ENCODE peak calls at places on chromosomes 6 and 20, in six cellular contexts. One of them, this sample, is unnamed.

GRCh38 chr6:17347012-17347411 is 46.4 kb upstream of the CAP2 start:
- DNase-seq in astrocyte of the spinal cord: no peak
- DNase-seq in pancreas: no peak
- DNase-seq in colonic mucosa: no peak
- DNase-seq in AG04449: no peak
- DNase-seq in breast epithelium: no peak
- DNase-seq in this sample: no peak

GRCh38 chr20:41213150-41213820 is 75.9 kb downstream of the PLCG1 start:
- DNase-seq in astrocyte of the spinal cord: peak
- DNase-seq in pancreas: no peak
- DNase-seq in colonic mucosa: no peak
- DNase-seq in AG04449: no peak
- DNase-seq in breast epithelium: no peak
- DNase-seq in this sample: no peak

GRCh38 chr6:111724505-111724904 is 118.8 kb upstream of the TRAF3IP2 start:
- DNase-seq in astrocyte of the spinal cord: no peak
- DNase-seq in pancreas: no peak
- DNase-seq in colonic mucosa: no peak
- DNase-seq in AG04449: no peak
- DNase-seq in breast epithelium: no peak
- DNase-seq in this sample: no peak

GRCh38 chr6:32922083-32922482 is 18.7 kb downstream of the HLA-DMB start:
- DNase-seq in astrocyte of the spinal cord: no peak
- DNase-seq in pancreas: no peak
- DNase-seq in colonic mucosa: no peak
- DNase-seq in AG04449: no peak
- DNase-seq in breast epithelium: no peak
- DNase-seq in this sample: no peak

GRCh38 chr6:107740496-107741190 is 83.5 kb downstream of the SCML4 start:
- DNase-seq in astrocyte of the spinal cord: no peak
- DNase-seq in pancreas: no peak
- DNase-seq in colonic mucosa: peak
- DNase-seq in AG04449: no peak
- DNase-seq in breast epithelium: no peak
- DNase-seq in this sample: no peak

GRCh38 chr20:52192296-52193007 is 873 bp upstream of the ZFP64 start:
- DNase-seq in astrocyte of the spinal cord: peak
- DNase-seq in pancreas: peak
- DNase-seq in colonic mucosa: no peak
- DNase-seq in AG04449: no peak
- DNase-seq in breast epithelium: no peak
- DNase-seq in this sample: no peak

GRCh38 chr6:39322306-39322850 is at the start of gene KCNK16:
- DNase-seq in astrocyte of the spinal cord: no peak
- DNase-seq in pancreas: no peak
- DNase-seq in colonic mucosa: no peak
- DNase-seq in AG04449: no peak
- DNase-seq in breast epithelium: no peak
- DNase-seq in this sample: no peak

GRCh38 chr20:63863798-63864544 is 1.1 kb upstream of the TPD52L2 start:
- DNase-seq in astrocyte of the spinal cord: peak
- DNase-seq in pancreas: peak
- DNase-seq in colonic mucosa: peak
- DNase-seq in AG04449: no peak
- DNase-seq in breast epithelium: peak
- DNase-seq in this sample: peak

GRCh38 chr20:34600892-34601653 is 42.6 kb downstream of the MAP1LC3A start:
- DNase-seq in astrocyte of the spinal cord: no peak
- DNase-seq in pancreas: no peak
- DNase-seq in colonic mucosa: no peak
- DNase-seq in AG04449: no peak
- DNase-seq in breast epithelium: no peak
- DNase-seq in this sample: no peak

GRCh38 chr6:160167547-160168391 is 46.2 kb downstream of the SLC22A1 start:
- DNase-seq in astrocyte of the spinal cord: no peak
- DNase-seq in pancreas: no peak
- DNase-seq in colonic mucosa: peak
- DNase-seq in AG04449: no peak
- DNase-seq in breast epithelium: no peak
- DNase-seq in this sample: no peak

GRCh38 chr6:35718911-35719381 is 17.9 kb upstream of the ARMC12 start:
- DNase-seq in astrocyte of the spinal cord: peak
- DNase-seq in pancreas: no peak
- DNase-seq in colonic mucosa: no peak
- DNase-seq in AG04449: no peak
- DNase-seq in breast epithelium: no peak
- DNase-seq in this sample: no peak

GRCh38 chr20:56445540-56445939 is 22.9 kb upstream of the RTF2 start:
- DNase-seq in astrocyte of the spinal cord: no peak
- DNase-seq in pancreas: no peak
- DNase-seq in colonic mucosa: no peak
- DNase-seq in AG04449: no peak
- DNase-seq in breast epithelium: no peak
- DNase-seq in this sample: no peak

GRCh38 chr6:26249709-26249958 is 115.4 kb upstream of the BTN3A2 start:
- DNase-seq in astrocyte of the spinal cord: peak
- DNase-seq in pancreas: no peak
- DNase-seq in colonic mucosa: peak
- DNase-seq in AG04449: no peak
- DNase-seq in breast epithelium: no peak
- DNase-seq in this sample: no peak

GRCh38 chr6:169240125-169240524 is 13.5 kb downstream of the THBS2 start:
- DNase-seq in astrocyte of the spinal cord: no peak
- DNase-seq in pancreas: no peak
- DNase-seq in colonic mucosa: no peak
- DNase-seq in AG04449: no peak
- DNase-seq in breast epithelium: peak
- DNase-seq in this sample: no peak

GRCh38 chr6:26575494-26575939 is 21.2 kb upstream of the ABT1 start:
- DNase-seq in astrocyte of the spinal cord: peak
- DNase-seq in pancreas: no peak
- DNase-seq in colonic mucosa: no peak
- DNase-seq in AG04449: no peak
- DNase-seq in breast epithelium: no peak
- DNase-seq in this sample: no peak

GRCh38 chr6:1310628-1311399 is 1.1 kb upstream of the FOXQ1 start:
- DNase-seq in astrocyte of the spinal cord: no peak
- DNase-seq in pancreas: peak
- DNase-seq in colonic mucosa: peak
- DNase-seq in AG04449: no peak
- DNase-seq in breast epithelium: peak
- DNase-seq in this sample: no peak

GRCh38 chr20:31720486-31721407 is 1.9 kb downstream of the BCL2L1 start:
- DNase-seq in astrocyte of the spinal cord: no peak
- DNase-seq in pancreas: no peak
- DNase-seq in colonic mucosa: peak
- DNase-seq in AG04449: no peak
- DNase-seq in breast epithelium: no peak
- DNase-seq in this sample: peak

GRCh38 chr6:43455034-43455747 is at the start of gene DLK2:
- DNase-seq in astrocyte of the spinal cord: no peak
- DNase-seq in pancreas: no peak
- DNase-seq in colonic mucosa: no peak
- DNase-seq in AG04449: no peak
- DNase-seq in breast epithelium: no peak
- DNase-seq in this sample: no peak

GRCh38 chr6:163001341-163001740 is 273.6 kb downstream of the PACRG start:
- DNase-seq in astrocyte of the spinal cord: peak
- DNase-seq in pancreas: no peak
- DNase-seq in colonic mucosa: no peak
- DNase-seq in AG04449: no peak
- DNase-seq in breast epithelium: no peak
- DNase-seq in this sample: no peak

GRCh38 chr6:107657755-107658461 is 166.2 kb downstream of the SCML4 start:
- DNase-seq in astrocyte of the spinal cord: peak
- DNase-seq in pancreas: peak
- DNase-seq in colonic mucosa: peak
- DNase-seq in AG04449: no peak
- DNase-seq in breast epithelium: no peak
- DNase-seq in this sample: no peak

GRCh38 chr6:32982084-32982701 is 13.8 kb downstream of the BRD2 start:
- DNase-seq in astrocyte of the spinal cord: no peak
- DNase-seq in pancreas: no peak
- DNase-seq in colonic mucosa: no peak
- DNase-seq in AG04449: no peak
- DNase-seq in breast epithelium: no peak
- DNase-seq in this sample: no peak

GRCh38 chr20:61161649-61162210 is 90.3 kb upstream of the CDH4 start:
- DNase-seq in astrocyte of the spinal cord: no peak
- DNase-seq in pancreas: no peak
- DNase-seq in colonic mucosa: no peak
- DNase-seq in AG04449: no peak
- DNase-seq in breast epithelium: no peak
- DNase-seq in this sample: peak

GRCh38 chr6:97978855-97979271 is 695.8 kb upstream of the MMS22L start:
- DNase-seq in astrocyte of the spinal cord: no peak
- DNase-seq in pancreas: no peak
- DNase-seq in colonic mucosa: no peak
- DNase-seq in AG04449: no peak
- DNase-seq in breast epithelium: no peak
- DNase-seq in this sample: peak

GRCh38 chr20:57513199-57513598 is 11.7 kb downstream of the CTCFL start:
- DNase-seq in astrocyte of the spinal cord: peak
- DNase-seq in pancreas: no peak
- DNase-seq in colonic mucosa: no peak
- DNase-seq in AG04449: no peak
- DNase-seq in breast epithelium: no peak
- DNase-seq in this sample: no peak

GRCh38 chr20:62967628-62968351 is 15.3 kb downstream of the SLC17A9 start:
- DNase-seq in astrocyte of the spinal cord: no peak
- DNase-seq in pancreas: no peak
- DNase-seq in colonic mucosa: no peak
- DNase-seq in AG04449: no peak
- DNase-seq in breast epithelium: no peak
- DNase-seq in this sample: no peak

GRCh38 chr20:45052698-45053440 is 48.1 kb downstream of the KCNS1 start:
- DNase-seq in astrocyte of the spinal cord: peak
- DNase-seq in pancreas: no peak
- DNase-seq in colonic mucosa: no peak
- DNase-seq in AG04449: peak
- DNase-seq in breast epithelium: no peak
- DNase-seq in this sample: no peak

GRCh38 chr6:32799168-32799567 is 17.6 kb downstream of the HLA-DOB start:
- DNase-seq in astrocyte of the spinal cord: no peak
- DNase-seq in pancreas: no peak
- DNase-seq in colonic mucosa: no peak
- DNase-seq in AG04449: no peak
- DNase-seq in breast epithelium: no peak
- DNase-seq in this sample: no peak

DNA sequence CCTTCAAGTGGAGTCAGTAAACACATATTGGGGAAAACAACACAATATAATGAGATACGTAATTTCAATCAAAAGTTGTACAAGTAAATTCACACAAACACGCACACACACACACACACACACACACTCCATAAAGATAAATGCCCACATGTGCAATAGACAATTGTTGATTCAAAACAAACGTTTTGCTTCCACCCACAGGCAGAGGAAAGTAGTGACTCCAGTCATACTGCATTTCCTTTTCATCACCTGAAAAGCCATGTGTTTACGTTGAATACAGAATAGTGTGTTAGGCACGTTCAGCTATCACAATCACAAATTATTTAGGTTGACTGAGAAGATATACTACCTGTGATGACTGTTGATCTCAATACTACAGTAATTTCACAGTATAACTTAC is 443.8 kb upstream of the MANEA start:
- DNase-seq in astrocyte of the spinal cord: peak
- DNase-seq in pancreas: no peak
- DNase-seq in colonic mucosa: no peak
- DNase-seq in AG04449: no peak
- DNase-seq in breast epithelium: no peak
- DNase-seq in this sample: no peak
- TF ChIP-seq CTCF in astrocyte of the spinal cord: peak
- TF ChIP-seq CTCF in pancreas: no peak
- TF ChIP-seq CTCF in colonic mucosa: no peak
- TF ChIP-seq CTCF in AG04449: no peak
- TF ChIP-seq CTCF in breast epithelium: no peak
- TF ChIP-seq CTCF in this sample: peak

GRCh38 chr6:113649276-113649675 is 207.9 kb upstream of the MARCKS start:
- DNase-seq in astrocyte of the spinal cord: no peak
- DNase-seq in pancreas: peak
- DNase-seq in colonic mucosa: no peak
- DNase-seq in AG04449: no peak
- DNase-seq in breast epithelium: peak
- DNase-seq in this sample: no peak
- H3K4me3 ChIP-seq in astrocyte of the spinal cord: no peak
- H3K4me3 ChIP-seq in pancreas: no peak
- H3K4me3 ChIP-seq in colonic mucosa: no peak
- H3K4me3 ChIP-seq in AG04449: no peak
- H3K4me3 ChIP-seq in breast epithelium: peak
- H3K4me3 ChIP-seq in this sample: no peak

DNA sequence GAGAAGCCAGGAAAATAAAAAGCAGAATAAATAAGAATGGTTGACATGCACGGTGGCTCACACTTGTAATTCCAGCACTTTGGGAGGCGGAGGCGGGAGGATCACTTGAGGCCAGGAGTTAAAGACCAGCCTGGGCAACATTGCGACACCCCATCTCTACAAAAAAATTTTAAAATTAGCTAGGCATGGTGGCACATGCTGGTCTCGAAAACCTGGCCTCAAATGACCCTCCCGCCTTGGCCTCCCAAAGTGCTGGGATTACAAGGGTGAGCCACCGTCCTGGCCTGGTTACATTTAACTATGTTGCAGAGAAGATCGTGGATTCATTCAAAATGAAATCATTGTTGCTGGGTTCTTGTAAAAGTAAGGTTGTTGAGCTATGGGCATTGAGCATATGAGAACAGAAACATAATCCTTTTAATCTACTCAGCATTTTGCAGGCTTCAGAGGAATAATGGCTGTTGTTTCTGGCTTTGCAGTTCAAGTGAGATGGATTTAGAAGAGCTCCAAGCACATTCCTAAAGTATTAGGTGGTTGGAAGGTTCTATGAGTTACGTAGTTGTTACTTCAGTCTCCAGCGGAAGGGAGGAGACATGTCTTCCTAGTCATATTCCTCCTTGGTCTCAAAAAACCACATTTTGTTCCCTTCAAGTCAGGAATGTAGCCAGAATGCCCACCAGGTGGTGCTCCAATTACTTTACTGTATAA is 45.6 kb upstream of the RAB23 start:
- DNase-seq in astrocyte of the spinal cord: peak
- DNase-seq in pancreas: no peak
- DNase-seq in colonic mucosa: peak
- DNase-seq in AG04449: peak
- DNase-seq in breast epithelium: no peak
- DNase-seq in this sample: no peak
- TF ChIP-seq CTCF in astrocyte of the spinal cord: peak
- TF ChIP-seq CTCF in pancreas: no peak
- TF ChIP-seq CTCF in colonic mucosa: peak
- TF ChIP-seq CTCF in AG04449: peak
- TF ChIP-seq CTCF in breast epithelium: peak
- TF ChIP-seq CTCF in this sample: peak

DNA sequence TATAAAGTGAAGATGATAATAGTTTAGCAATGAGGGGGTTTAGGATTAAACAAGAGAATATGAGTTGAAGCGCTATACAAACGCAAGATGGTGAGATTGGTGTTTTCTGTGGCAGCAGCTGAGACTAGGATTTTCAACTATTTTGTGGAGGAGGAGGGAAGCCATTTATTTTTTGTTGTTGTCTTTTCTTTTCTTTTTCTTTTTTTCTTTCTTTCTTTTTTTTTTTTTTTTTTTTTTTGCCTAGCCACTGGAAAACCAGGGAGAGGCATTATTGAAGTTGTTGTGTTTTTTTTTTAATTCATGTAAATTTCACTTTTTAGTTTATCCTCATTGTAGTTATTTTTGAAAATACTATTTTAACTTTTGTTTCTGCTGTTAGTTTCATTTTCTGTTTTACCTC is 15.9 kb downstream of the PARD6B start:
- DNase-seq in astrocyte of the spinal cord: no peak
- DNase-seq in pancreas: no peak
- DNase-seq in colonic mucosa: peak
- DNase-seq in AG04449: no peak
- DNase-seq in breast epithelium: no peak
- DNase-seq in this sample: no peak
- H3K4me3 ChIP-seq in astrocyte of the spinal cord: no peak
- H3K4me3 ChIP-seq in pancreas: no peak
- H3K4me3 ChIP-seq in colonic mucosa: no peak
- H3K4me3 ChIP-seq in AG04449: no peak
- H3K4me3 ChIP-seq in breast epithelium: no peak
- H3K4me3 ChIP-seq in this sample: no peak